ENCODE peak calls at places on chromosome 14, in seven cellular contexts. Z is uterus; D is stomach; O is A549; B is psoas muscle; G is transverse colon; X is naive thymus-derived CD4-positive, alpha-beta T cell. Q is an unnamed sample.

GRCh38 chr14:76091036-76091435 is 60.7 kb upstream of the GPATCH2L start:
- DNase-seq in Z (peak; percentile 64), D (no peak), O (no peak), B (peak; percentile 70), G (no peak), X (no peak), Q (no peak)

GRCh38 chr14:28763914-28764848 is 2.4 kb upstream of the FOXG1 start:
- DNase-seq in Z (no peak), D (no peak), O (no peak), B (no peak), G (no peak), X (no peak), Q (no peak)

GRCh38 chr14:104113631-104114420 is 24.6 kb upstream of the KIF26A start:
- DNase-seq in Z (no peak), D (peak; percentile 26), O (no peak), B (peak; percentile 10), G (no peak), X (no peak), Q (no peak)

GRCh38 chr14:70170976-70171375 is 17.8 kb downstream of the SLC8A3 start:
- DNase-seq in Z (no peak), D (no peak), O (no peak), B (no peak), G (no peak), X (no peak), Q (no peak)

GRCh38 chr14:100762089-100762515 is 35.4 kb downstream of the DLK1 start:
- DNase-seq in Z (no peak), D (no peak), O (peak; percentile 60), B (no peak), G (no peak), X (no peak), Q (no peak)

GRCh38 chr14:91484186-91484585 is 25.9 kb downstream of the PPP4R3A start:
- DNase-seq in Z (no peak), D (no peak), O (no peak), B (no peak), G (no peak), X (no peak), Q (no peak)

GRCh38 chr14:51978566-51979398 is 10.6 kb upstream of the RTRAF start:
- DNase-seq in Z (peak; percentile 82), D (peak; percentile 88), O (peak; percentile 79), B (peak; percentile 73), G (peak; percentile 89), X (peak; percentile 80), Q (peak; percentile 60)

GRCh38 chr14:78967111-78967809 is 797.1 kb downstream of the NRXN3 start:
- DNase-seq in Z (no peak), D (no peak), O (no peak), B (no peak), G (no peak), X (no peak), Q (no peak)

GRCh38 chr14:50083467-50084337 is 32.7 kb downstream of the VCPKMT start:
- DNase-seq in Z (no peak), D (no peak), O (no peak), B (no peak), G (no peak), X (peak; percentile 33), Q (no peak)

GRCh38 chr14:23829736-23830474 is 123.7 kb upstream of the DHRS4 start:
- DNase-seq in Z (no peak), D (peak; percentile 42), O (peak; percentile 89), B (peak; percentile 21), G (peak; percentile 43), X (no peak), Q (peak; percentile 78)

GRCh38 chr14:54715244-54715643 is 148.3 kb downstream of the SAMD4A start:
- DNase-seq in Z (no peak), D (no peak), O (no peak), B (no peak), G (no peak), X (no peak), Q (no peak)
- H3K4me1 ChIP-seq in Z (no peaks in the 10 kb centered on the region), D (peaks cover 9% of the 10 kb centered on the region), O (peaks cover 4% of the 10 kb centered on the region), B (peaks cover 77% of the 10 kb centered on the region), G (peaks cover 7% of the 10 kb centered on the region), X (peaks cover 4% of the 10 kb centered on the region), Q (no peaks in the 10 kb centered on the region)

DNA sequence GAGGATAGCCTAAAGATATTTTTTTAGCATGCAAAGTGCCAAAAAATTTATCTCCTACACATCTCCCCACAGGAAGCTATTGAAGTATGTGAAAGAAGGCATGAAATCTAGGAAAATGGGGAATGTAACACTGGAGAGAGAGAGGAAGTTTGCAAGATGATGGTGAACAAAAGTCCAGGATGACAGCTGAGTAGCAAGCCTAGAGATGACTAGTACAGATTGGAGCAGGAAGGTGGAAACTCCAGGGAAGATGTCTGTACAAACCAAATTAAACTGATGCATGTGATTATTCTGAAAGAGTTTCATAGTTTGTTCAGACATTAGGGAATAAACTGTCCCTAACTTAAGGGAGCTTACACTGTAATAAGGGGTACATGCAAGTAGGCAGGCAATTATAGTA is 99.3 kb downstream of the RAD51B start:
- DNase-seq in Z (no peak), D (no peak), O (no peak), B (no peak), G (no peak), X (no peak), Q (no peak)
- H3K27ac ChIP-seq in Z (peak overlapping the region; percentile 71), D (no peak overlapping the region), O (no peak overlapping the region), B (no peak overlapping the region), G (no peak overlapping the region), X (no peak overlapping the region), Q (no peak overlapping the region)

DNA sequence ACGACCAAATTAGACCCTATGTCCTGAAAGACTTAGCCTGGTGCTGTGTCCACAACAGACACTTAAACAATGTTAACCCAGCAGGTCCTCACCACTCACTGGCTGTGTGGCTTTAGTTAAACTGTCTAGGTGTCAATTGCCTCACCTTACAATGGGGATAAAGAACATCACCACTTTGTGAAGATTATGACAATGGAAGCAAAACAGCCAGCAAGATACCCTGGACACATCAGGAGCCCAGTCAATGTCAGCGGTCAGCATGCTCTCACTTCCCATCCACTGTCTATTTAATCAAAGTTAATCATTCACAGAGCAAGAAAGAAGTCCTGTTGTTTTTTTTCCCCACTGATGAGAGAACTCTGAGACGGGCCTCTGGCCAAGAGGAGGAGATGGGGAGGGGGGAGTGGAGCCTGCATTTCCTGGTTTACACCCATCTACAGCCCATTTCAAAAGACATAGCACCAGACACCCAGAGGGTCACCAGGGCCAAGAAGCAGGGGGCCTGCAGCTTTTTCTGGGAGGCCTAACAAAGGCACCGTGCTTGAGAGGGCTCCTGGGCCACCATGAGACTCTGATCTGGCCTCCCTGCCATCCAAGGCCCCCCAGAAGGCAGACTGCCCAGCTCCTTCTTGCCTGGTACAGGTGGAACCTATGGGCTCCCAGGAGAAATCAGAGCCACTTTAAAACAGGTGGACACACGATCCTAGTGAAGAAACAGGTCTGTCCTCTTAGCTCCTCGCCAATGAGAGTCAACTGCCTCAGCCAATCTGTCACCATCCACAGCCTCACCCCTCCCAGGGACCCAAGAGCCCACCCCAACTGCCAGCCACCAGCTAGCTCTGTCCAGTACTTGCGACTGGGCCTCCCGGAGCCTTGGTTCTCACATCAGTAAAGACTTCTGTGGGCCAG is 40.3 kb downstream of the ACTN1 start:
- DNase-seq in Z (peak; percentile 55), D (peak; percentile 67), O (peak; percentile 90), B (no peak), G (peak; percentile 72), X (no peak), Q (no peak)
- H3K4me1 ChIP-seq in Z (peaks cover 32% of the 10 kb centered on the region), D (peaks cover 93% of the 10 kb centered on the region), O (peaks cover 95% of the 10 kb centered on the region), B (peaks cover 49% of the 10 kb centered on the region), G (peaks cover 79% of the 10 kb centered on the region), X (peaks cover 74% of the 10 kb centered on the region), Q (peaks cover 69% of the 10 kb centered on the region)

DNA sequence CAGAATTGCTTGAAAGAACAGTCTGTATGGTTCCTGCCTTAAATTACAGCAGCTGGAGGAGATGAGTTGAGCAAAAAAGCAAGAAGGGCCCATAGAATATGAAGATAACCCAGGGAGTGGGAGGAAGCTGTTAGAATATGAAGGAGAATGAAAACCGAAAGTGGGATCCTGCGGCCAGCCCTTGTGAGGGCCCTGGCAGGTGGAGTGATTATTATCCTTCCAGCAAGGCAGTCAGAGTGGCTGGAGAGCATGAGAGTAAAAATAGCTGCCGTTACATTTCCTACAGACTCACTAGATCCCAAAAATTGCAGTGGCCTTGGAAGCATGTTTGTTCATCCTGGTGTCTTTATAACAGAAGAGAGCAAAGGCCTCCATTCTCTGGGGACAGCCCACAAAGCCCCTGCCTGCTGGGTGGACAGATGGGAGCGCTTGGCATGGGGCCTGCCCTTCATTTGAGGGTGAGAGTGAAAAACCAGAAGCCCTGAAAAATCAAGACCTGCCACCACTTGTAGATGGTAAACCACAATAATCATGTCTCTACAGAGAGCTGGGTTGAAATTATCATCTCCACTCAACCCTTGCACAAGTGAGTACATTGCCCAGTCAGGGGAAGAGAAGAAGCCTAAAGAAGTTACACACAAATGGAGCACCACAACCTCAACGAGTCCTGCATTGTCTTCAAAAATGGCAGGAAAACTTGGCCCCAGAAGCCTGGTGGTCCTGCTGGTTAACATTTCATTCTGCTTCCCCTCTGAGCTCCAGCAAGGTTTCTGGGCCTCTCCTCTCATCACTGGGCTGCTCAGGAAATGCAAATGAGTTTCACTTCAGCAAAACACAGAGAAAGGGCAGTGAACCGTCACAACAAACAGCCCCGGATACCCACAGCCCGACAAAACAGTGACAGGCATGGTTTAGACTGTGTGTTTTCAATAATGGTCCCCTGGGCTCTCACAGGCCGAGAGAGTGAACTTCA is 20.5 kb downstream of the ZDHHC22 start:
- DNase-seq in Z (peak; percentile 55), D (peak; percentile 53), O (no peak), B (no peak), G (peak; percentile 59), X (no peak), Q (no peak)
- H3K27ac ChIP-seq in Z (peak overlapping the region; percentile 2), D (peak overlapping the region; percentile 73), O (no peak overlapping the region), B (peak overlapping the region; percentile 73), G (peak overlapping the region; percentile 84), X (peak overlapping the region; percentile 56), Q (no peak overlapping the region)

GRCh38 chr14:96254696-96255095 is 1.3 kb upstream of the BDKRB1 start:
- DNase-seq in Z (no peak), D (no peak), O (no peak), B (no peak), G (no peak), X (no peak), Q (no peak)

GRCh38 chr14:96252323-96253052 is 3.5 kb upstream of the BDKRB1 start:
- DNase-seq in Z (no peak), D (no peak), O (no peak), B (no peak), G (no peak), X (no peak), Q (no peak)

GRCh38 chr14:96251656-96252155 is 4.3 kb upstream of the BDKRB1 start:
- DNase-seq in Z (no peak), D (no peak), O (no peak), B (no peak), G (no peak), X (no peak), Q (no peak)

GRCh38 chr14:96255501-96256366 is at the start of gene BDKRB1:
- DNase-seq in Z (no peak), D (no peak), O (no peak), B (no peak), G (no peak), X (no peak), Q (no peak)

GRCh38 chr14:96253140-96253539 is 2.9 kb upstream of the BDKRB1 start:
- DNase-seq in Z (no peak), D (no peak), O (peak; percentile 69), B (no peak), G (no peak), X (no peak), Q (no peak)
- H3K4me1 ChIP-seq in Z (no peaks in the 10 kb centered on the region), D (peaks cover 12% of the 10 kb centered on the region), O (peaks cover 64% of the 10 kb centered on the region), B (no peaks in the 10 kb centered on the region), G (peaks cover 4% of the 10 kb centered on the region), X (no peaks in the 10 kb centered on the region), Q (no peaks in the 10 kb centered on the region)

Q was measured in Panc1.